ENCODE peak calls at places on chromosomes 2 and 18, in ten cellular contexts. P is COR-L47; I is HS-5; L is T1000; S is naive B cell; J is ELR; U is activated CD8-positive, alpha-beta memory T cell treated with anti-CD3 and anti-CD28 coated beads for 24 hours; Z is A549; W is LoVo; V is PC-9. R is an unnamed sample.
A peak's percentile ranks its signal among the peaks of the same experiment; 100 is the strongest.

GRCh38 chr18:58348947-58349346 is 279.9 kb downstream of the ALPK2 start:
- DNase-seq in P (no peak), I (no peak), L (no peak), S (no peak), J (no peak), U (no peak), Z (no peak), W (no peak), V (no peak), R (no peak)

GRCh38 chr2:45960057-45960863 is 308.8 kb downstream of the PRKCE start:
- DNase-seq in P (no peak), I (no peak), L (no peak), S (no peak), J (no peak), U (peak; percentile 9), Z (no peak), W (peak; percentile 77), V (peak; percentile 91), R (no peak)

GRCh38 chr2:177314722-177315264 is 50.3 kb upstream of the NFE2L2 start:
- DNase-seq in P (peak; percentile 70), I (no peak), L (no peak), S (no peak), J (no peak), U (no peak), Z (no peak), W (no peak), V (no peak), R (no peak)

GRCh38 chr2:159290289-159290907 is 3.9 kb upstream of the WDSUB1 start:
- DNase-seq in P (peak; percentile 17), I (peak; percentile 81), L (no peak), S (no peak), J (peak; percentile 86), U (no peak), Z (peak; percentile 38), W (peak; percentile 68), V (no peak), R (peak; percentile 27)

GRCh38 chr2:236988690-236989639 is 96.7 kb upstream of the COPS8 start:
- DNase-seq in P (no peak), I (no peak), L (no peak), S (no peak), J (no peak), U (no peak), Z (no peak), W (no peak), V (peak; percentile 70), R (no peak)

GRCh38 chr2:220167956-220168355 is 540.5 kb downstream of the SLC4A3 start:
- DNase-seq in P (no peak), I (no peak), L (no peak), S (no peak), J (no peak), U (no peak), Z (no peak), W (no peak), V (no peak), R (no peak)

GRCh38 chr2:3759331-3759730 is 56.0 kb downstream of the DCDC2C start:
- DNase-seq in P (no peak), I (no peak), L (no peak), S (no peak), J (peak; percentile 8), U (no peak), Z (no peak), W (no peak), V (no peak), R (no peak)

GRCh38 chr2:205688417-205689200 is 6.3 kb downstream of the NRP2 start:
- DNase-seq in P (no peak), I (no peak), L (no peak), S (no peak), J (no peak), U (no peak), Z (no peak), W (no peak), V (no peak), R (no peak)

GRCh38 chr2:231667497-231667896 is 40.8 kb upstream of the PTMA start:
- DNase-seq in P (no peak), I (no peak), L (no peak), S (no peak), J (no peak), U (no peak), Z (no peak), W (peak; percentile 54), V (no peak), R (no peak)

GRCh38 chr2:179422037-179422643 is 157.5 kb upstream of the SESTD1 start:
- DNase-seq in P (peak; percentile 66), I (peak; percentile 35), L (no peak), S (peak; percentile 25), J (peak; percentile 75), U (peak; percentile 64), Z (peak; percentile 6), W (peak; percentile 69), V (peak; percentile 56), R (no peak)

GRCh38 chr2:46780801-46781445 is 134.7 kb downstream of the MCFD2 start:
- DNase-seq in P (no peak), I (no peak), L (no peak), S (no peak), J (no peak), U (no peak), Z (no peak), W (no peak), V (no peak), R (no peak)

GRCh38 chr2:231128541-231128940 is 3.7 kb upstream of the HTR2B start:
- DNase-seq in P (no peak), I (no peak), L (no peak), S (no peak), J (no peak), U (no peak), Z (no peak), W (no peak), V (no peak), R (no peak)

GRCh38 chr18:43620936-43621335 is 343.6 kb upstream of the SYT4 start:
- DNase-seq in P (peak; percentile 65), I (peak; percentile 6), L (no peak), S (peak; percentile 7), J (peak; percentile 26), U (no peak), Z (peak; percentile 8), W (peak; percentile 43), V (no peak), R (no peak)

GRCh38 chr18:47184419-47185050 is 8.4 kb upstream of the IER3IP1 start:
- DNase-seq in P (peak; percentile 30), I (no peak), L (no peak), S (no peak), J (peak; percentile 33), U (no peak), Z (no peak), W (no peak), V (no peak), R (no peak)

GRCh38 chr2:167196461-167197252 is 308.4 kb downstream of the XIRP2 start:
- DNase-seq in P (peak; percentile 89), I (peak; percentile 49), L (no peak), S (no peak), J (peak; percentile 43), U (no peak), Z (no peak), W (no peak), V (no peak), R (no peak)

GRCh38 chr2:209663149-209663548 is 108.5 kb upstream of the UNC80 start:
- DNase-seq in P (peak; percentile 13), I (peak; percentile 30), L (peak; percentile 8), S (no peak), J (peak; percentile 26), U (no peak), Z (no peak), W (no peak), V (no peak), R (no peak)

GRCh38 chr2:215777481-215778044 is 235.8 kb downstream of the MREG start:
- DNase-seq in P (no peak), I (no peak), L (no peak), S (no peak), J (no peak), U (no peak), Z (no peak), W (no peak), V (no peak), R (no peak)

GRCh38 chr2:144509548-144510205 is 10.2 kb downstream of the ZEB2 start:
- DNase-seq in P (no peak), I (no peak), L (no peak), S (no peak), J (peak; percentile 36), U (no peak), Z (no peak), W (no peak), V (no peak), R (no peak)

GRCh38 chr2:132038179-132038882 is 123.4 kb downstream of the ANKRD30BL start:
- DNase-seq in P (no peak), I (no peak), L (no peak), S (no peak), J (peak; percentile 8), U (no peak), Z (no peak), W (no peak), V (no peak), R (no peak)

GRCh38 chr2:239259603-239260298 is 141.1 kb downstream of the HDAC4 start:
- DNase-seq in P (no peak), I (no peak), L (no peak), S (peak; percentile 11), J (no peak), U (no peak), Z (no peak), W (no peak), V (no peak), R (peak; percentile 44)

GRCh38 chr18:48228301-48228715 is 180.9 kb downstream of the ZBTB7C start:
- DNase-seq in P (no peak), I (no peak), L (no peak), S (no peak), J (no peak), U (no peak), Z (no peak), W (peak; percentile 12), V (peak; percentile 78), R (no peak)

GRCh38 chr2:120508581-120509041 is 162.7 kb downstream of the INHBB start:
- DNase-seq in P (no peak), I (no peak), L (no peak), S (no peak), J (peak; percentile 45), U (no peak), Z (no peak), W (no peak), V (peak; percentile 57), R (no peak)

GRCh38 chr18:59451073-59451472 is 92.0 kb upstream of the LMAN1 start:
- DNase-seq in P (no peak), I (no peak), L (no peak), S (no peak), J (no peak), U (no peak), Z (no peak), W (no peak), V (no peak), R (no peak)

GRCh38 chr2:8558956-8559355 is 122.9 kb upstream of the ID2 start:
- DNase-seq in P (no peak), I (no peak), L (no peak), S (no peak), J (no peak), U (no peak), Z (no peak), W (no peak), V (no peak), R (no peak)

GRCh38 chr2:179751184-179751809 is 110.1 kb downstream of the ZNF385B start:
- DNase-seq in P (peak; percentile 19), I (peak; percentile 11), L (no peak), S (peak; percentile 1), J (peak; percentile 58), U (no peak), Z (peak; percentile 12), W (peak; percentile 43), V (no peak), R (no peak)

GRCh38 chr2:25615920-25616319 is 57.5 kb downstream of the DTNB start:
- DNase-seq in P (no peak), I (no peak), L (no peak), S (no peak), J (no peak), U (no peak), Z (no peak), W (no peak), V (no peak), R (no peak)

GRCh38 chr2:3117650-3118216 is 259.9 kb downstream of the EIPR1 start:
- DNase-seq in P (no peak), I (no peak), L (no peak), S (no peak), J (no peak), U (no peak), Z (no peak), W (no peak), V (no peak), R (no peak)